ENCODE peak calls at places on chromosomes 1 and 21, in nine cellular contexts. Q is fibroblast of pulmonary artery, Y is neural crest cell, G is A549, J is type B pancreatic cell, F is BE2C, C is colonic mucosa, P is HFF-Myc, X is neural progenitor cell. L is an unnamed sample.
A peak's percentile ranks its signal among the peaks of the same experiment; 100 is the strongest.

GRCh38 chr1:100353988-100354387 is 1.7 kb downstream of the CDC14A start:
- DNase-seq in Q (no peak), Y (no peak), G (peak; percentile 20), J (no peak), F (no peak), C (no peak), P (no peak), X (peak; percentile 44), L (no peak)

GRCh38 chr1:178540646-178541045 is 27.7 kb downstream of the TEX35 start:
- DNase-seq in Q (peak; percentile 62), Y (no peak), G (no peak), J (no peak), F (no peak), C (no peak), P (peak; percentile 96), X (no peak), L (peak; percentile 68)

GRCh38 chr1:118209648-118210047 is 24.6 kb upstream of the SPAG17 start:
- DNase-seq in Q (no peak), Y (no peak), G (no peak), J (no peak), F (no peak), C (no peak), P (no peak), X (no peak), L (no peak)

GRCh38 chr1:212461916-212462660 is 29.4 kb downstream of the NENF start:
- DNase-seq in Q (no peak), Y (no peak), G (no peak), J (no peak), F (no peak), C (no peak), P (no peak), X (no peak), L (no peak)

GRCh38 chr1:29128739-29129138 is 5.0 kb upstream of the TMEM200B start:
- DNase-seq in Q (no peak), Y (no peak), G (no peak), J (no peak), F (no peak), C (no peak), P (no peak), X (no peak), L (no peak)

GRCh38 chr1:26327956-26328362 is 10.2 kb downstream of the CD52 start:
- DNase-seq in Q (no peak), Y (no peak), G (no peak), J (no peak), F (no peak), C (no peak), P (no peak), X (no peak), L (no peak)

GRCh38 chr21:14119038-14119437 is 91.7 kb downstream of the LIPI start:
- DNase-seq in Q (no peak), Y (no peak), G (no peak), J (no peak), F (no peak), C (no peak), P (no peak), X (peak; percentile 40), L (no peak)

GRCh38 chr1:165383067-165383466 is 26.6 kb upstream of the LMX1A start:
- DNase-seq in Q (peak; percentile 30), Y (no peak), G (no peak), J (no peak), F (no peak), C (no peak), P (no peak), X (no peak), L (peak; percentile 67)

GRCh38 chr1:222009105-222009730 is 267.3 kb upstream of the DUSP10 start:
- DNase-seq in Q (peak; percentile 27), Y (no peak), G (peak; percentile 30), J (no peak), F (no peak), C (no peak), P (no peak), X (peak; percentile 9), L (peak; percentile 35)

GRCh38 chr1:93061895-93062792 is 16.9 kb upstream of the MTF2 start:
- DNase-seq in Q (peak; percentile 64), Y (no peak), G (no peak), J (no peak), F (peak; percentile 29), C (peak; percentile 42), P (no peak), X (peak; percentile 47), L (peak; percentile 24)

GRCh38 chr1:147337040-147337439 is 94.6 kb downstream of the CHD1L start:
- DNase-seq in Q (no peak), Y (no peak), G (no peak), J (no peak), F (no peak), C (no peak), P (no peak), X (peak; percentile 66), L (no peak)

GRCh38 chr1:164361927-164362326 is 197.1 kb upstream of the PBX1 start:
- DNase-seq in Q (no peak), Y (no peak), G (no peak), J (no peak), F (no peak), C (no peak), P (no peak), X (no peak), L (no peak)

GRCh38 chr1:5481889-5482288 is 510.3 kb downstream of the NPHP4 start:
- DNase-seq in Q (no peak), Y (peak; percentile 25), G (peak; percentile 14), J (no peak), F (no peak), C (no peak), P (no peak), X (peak; percentile 76), L (no peak)

DNA sequence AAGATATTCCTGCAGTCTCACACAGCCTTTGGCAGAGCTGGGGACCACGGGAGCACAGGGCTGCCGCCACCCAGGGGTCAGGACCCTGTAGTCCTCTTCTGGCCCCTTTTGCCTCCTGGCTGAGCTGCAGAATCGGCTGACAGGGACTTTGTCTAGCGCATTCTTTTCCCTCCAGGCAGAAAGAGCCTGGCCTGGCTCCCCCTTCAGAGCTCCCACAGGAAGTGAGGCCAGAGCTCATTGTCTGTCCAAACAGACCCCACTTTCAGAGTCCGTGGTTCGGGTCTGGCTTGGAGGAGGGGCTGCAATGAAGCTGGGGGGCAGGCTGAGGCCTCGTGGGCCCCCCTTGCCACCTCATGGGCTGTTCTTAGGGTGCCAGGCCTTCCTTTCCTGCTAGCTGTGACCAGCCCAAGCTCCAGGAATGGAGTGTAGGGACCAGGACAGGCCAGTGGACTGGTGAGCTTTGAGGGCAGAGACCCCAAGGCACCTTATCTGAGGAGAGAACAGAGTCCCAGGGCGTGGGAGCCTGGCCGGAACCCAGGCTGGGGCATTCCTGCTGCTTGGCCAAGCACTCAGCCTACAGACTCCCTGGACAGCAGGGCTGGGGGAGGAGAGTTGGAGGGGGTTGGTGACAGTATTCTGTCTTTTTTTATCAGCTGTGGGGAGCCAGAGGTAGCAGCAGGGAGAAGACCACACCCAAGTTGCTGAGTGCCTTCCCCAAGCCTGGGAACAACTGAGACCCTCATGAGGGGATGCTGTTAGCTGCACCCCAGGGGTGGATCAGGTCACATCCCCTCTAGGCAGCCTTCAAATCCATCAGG is 4.7 kb downstream of the CELSR2 start:
- DNase-seq in Q (no peak), Y (peak; percentile 61), G (no peak), J (no peak), F (peak; percentile 64), C (no peak), P (no peak), X (peak; percentile 77), L (no peak)
- TF ChIP-seq CTCF in Q (no peak), Y (no peak), G (no peak), J (no peak), F (peak; percentile 13), C (no peak), P (no peak), X (no peak), L (no peak)

DNA sequence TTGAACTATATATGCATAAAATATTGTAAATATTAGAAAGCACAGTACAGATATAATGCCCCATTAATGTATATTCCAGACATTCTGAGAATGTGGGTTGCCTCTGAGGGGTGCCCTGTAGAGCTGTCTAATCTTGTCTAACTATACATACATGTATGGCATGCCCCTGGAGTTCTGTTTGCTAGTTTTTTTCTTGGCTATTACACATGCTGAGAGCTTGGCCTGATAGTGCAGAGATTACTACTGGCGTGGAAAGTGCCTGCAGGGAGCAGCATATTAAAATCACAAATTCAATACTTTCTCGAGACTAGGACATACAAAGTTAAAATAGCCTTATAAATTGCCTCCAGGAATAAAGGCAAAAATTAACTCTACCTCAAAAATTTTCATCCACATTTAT is 24.1 kb downstream of the KCNA3 start:
- DNase-seq in Q (no peak), Y (no peak), G (no peak), J (no peak), F (no peak), C (no peak), P (no peak), X (no peak), L (no peak)
- TF ChIP-seq CTCF in Q (no peak), Y (no peak), G (no peak), J (no peak), F (no peak), C (no peak), P (no peak), X (no peak), L (no peak)

DNA sequence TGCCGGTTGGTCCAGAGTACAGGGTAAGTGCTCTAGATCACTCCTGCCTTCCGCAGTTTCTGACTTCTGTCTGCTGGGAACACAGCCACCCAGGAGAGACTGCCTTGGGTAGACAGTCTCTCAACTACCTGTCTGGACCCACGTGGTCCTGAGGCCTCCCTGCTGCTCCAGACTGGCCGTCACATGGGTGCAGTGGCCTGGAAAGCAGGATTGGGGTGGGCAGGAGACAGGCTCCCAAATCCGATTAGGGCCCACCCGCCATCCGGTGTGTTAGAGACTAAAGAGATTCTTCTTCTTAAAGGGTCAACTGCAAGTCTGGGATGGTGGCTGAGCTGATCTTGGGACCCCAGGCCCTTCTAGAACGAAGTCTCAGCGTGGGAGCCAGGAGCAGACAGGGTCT is 105.5 kb downstream of the EBNA1BP2 start:
- DNase-seq in Q (no peak), Y (no peak), G (no peak), J (no peak), F (no peak), C (no peak), P (no peak), X (no peak), L (no peak)
- TF ChIP-seq CTCF in Q (no peak), Y (no peak), G (no peak), J (no peak), F (no peak), C (no peak), P (no peak), X (no peak), L (no peak)

GRCh38 chr1:55376894-55377293 is 161.7 kb upstream of the USP24 start:
- DNase-seq in Q (no peak), Y (no peak), G (no peak), J (no peak), F (no peak), C (no peak), P (no peak), X (no peak), L (no peak)

GRCh38 chr1:55380313-55380970 is 165.3 kb upstream of the USP24 start:
- DNase-seq in Q (no peak), Y (no peak), G (no peak), J (no peak), F (no peak), C (peak; percentile 53), P (no peak), X (no peak), L (no peak)

GRCh38 chr1:55381491-55381890 is 166.3 kb upstream of the USP24 start:
- DNase-seq in Q (no peak), Y (no peak), G (no peak), J (no peak), F (no peak), C (no peak), P (no peak), X (no peak), L (no peak)

GRCh38 chr1:55375617-55376258 is 160.6 kb upstream of the USP24 start:
- DNase-seq in Q (peak; percentile 68), Y (peak; percentile 60), G (peak; percentile 9), J (no peak), F (peak; percentile 30), C (peak; percentile 55), P (peak; percentile 39), X (peak; percentile 69), L (peak; percentile 46)

GRCh38 chr1:55378582-55378981 is 163.4 kb upstream of the USP24 start:
- DNase-seq in Q (peak; percentile 61), Y (peak; percentile 28), G (no peak), J (no peak), F (peak; percentile 12), C (no peak), P (no peak), X (peak; percentile 77), L (peak; percentile 62)
- TF ChIP-seq CTCF in Q (peak; percentile 72), Y (peak; percentile 62), G (peak; percentile 16), J (peak; percentile 71), F (peak; percentile 29), C (no peak), P (peak; percentile 71), X (peak; percentile 81), L (peak; percentile 79)

L was measured in astrocyte of the spinal cord.